ENCODE peak calls at places on chromosomes 12 and 14, in nine cellular contexts. F, I, Z, X, J, S, T, K and W are unnamed samples.

GRCh38 chr14:37061697-37062096 is 110.7 kb downstream of the SLC25A21 start:
- DNase-seq in Z (no peak), X (no peak), F (no peak), J (no peak), K (no peak), S (no peak), T (no peak), I (no peak), W (peak)

GRCh38 chr14:45716506-45716905 is 463.5 kb upstream of the MIS18BP1 start:
- DNase-seq in T (no peak), F (no peak), Z (no peak), I (no peak), X (no peak), J (no peak), S (peak), K (no peak), W (peak)

GRCh38 chr12:33486058-33486457 is 46.4 kb upstream of the SYT10 start:
- DNase-seq in T (no peak), I (no peak), K (no peak), J (no peak), F (no peak), X (peak), S (no peak), Z (no peak), W (no peak)

GRCh38 chr12:113713156-113713555 is 241.5 kb upstream of the LHX5 start:
- DNase-seq in J (no peak), Z (no peak), K (no peak), I (no peak), F (no peak), S (no peak), X (no peak), T (no peak), W (no peak)

GRCh38 chr12:24840046-24840800 is 108.7 kb downstream of the BCAT1 start:
- DNase-seq in J (no peak), S (peak), X (no peak), Z (no peak), K (no peak), T (no peak), F (no peak), I (no peak), W (peak)

GRCh38 chr12:77754086-77754485 is 76.6 kb upstream of the NAV3 start:
- DNase-seq in Z (no peak), F (no peak), I (no peak), J (no peak), S (no peak), K (no peak), X (no peak), T (no peak), W (no peak)

GRCh38 chr12:123571343-123571813 is 13.0 kb upstream of the TMED2 start:
- DNase-seq in F (peak), Z (no peak), K (peak), I (no peak), S (peak), J (peak), T (peak), X (peak), W (peak)

GRCh38 chr14:67440513-67440912 is 28.5 kb upstream of the PLEK2 start:
- DNase-seq in J (peak), T (peak), I (no peak), K (no peak), S (no peak), Z (no peak), X (no peak), F (no peak), W (no peak)

GRCh38 chr14:29039171-29039570 is 272.6 kb downstream of the FOXG1 start:
- DNase-seq in J (no peak), Z (no peak), S (peak), X (no peak), I (no peak), K (peak), F (peak), T (no peak), W (peak)

GRCh38 chr12:102756564-102756963 is 160.5 kb downstream of the PAH start:
- DNase-seq in J (no peak), T (no peak), K (no peak), S (no peak), I (no peak), X (no peak), F (no peak), Z (no peak), W (no peak)

GRCh38 chr12:93709386-93709785 is 32.2 kb downstream of the CRADD start:
- DNase-seq in K (no peak), Z (no peak), I (no peak), S (no peak), J (no peak), F (no peak), T (no peak), X (no peak), W (no peak)

GRCh38 chr12:96864335-96864734 is 42.7 kb upstream of the NEDD1 start:
- DNase-seq in S (no peak), X (no peak), K (no peak), I (no peak), T (no peak), J (no peak), Z (no peak), F (no peak), W (no peak)

GRCh38 chr14:103574104-103574503 is 11.3 kb downstream of the COA8 start:
- DNase-seq in J (no peak), I (no peak), S (no peak), T (no peak), X (no peak), F (no peak), K (no peak), Z (no peak), W (no peak)

GRCh38 chr12:49364989-49365388 is 2.3 kb upstream of the SPATS2 start:
- DNase-seq in I (no peak), J (no peak), X (peak), K (peak), Z (no peak), F (peak), S (peak), T (peak), W (peak)

GRCh38 chr12:49368240-49368600 is 958 bp downstream of the SPATS2 start:
- DNase-seq in T (no peak), I (no peak), Z (no peak), K (no peak), F (no peak), S (no peak), X (no peak), J (no peak), W (no peak)

GRCh38 chr12:49367381-49368239 is at the start of gene SPATS2:
- DNase-seq in T (peak), F (no peak), I (peak), Z (no peak), X (no peak), S (peak), J (peak), K (peak), W (no peak)

GRCh38 chr12:49365542-49365941 is 1.7 kb upstream of the SPATS2 start:
- DNase-seq in X (peak), J (no peak), I (no peak), S (peak), F (no peak), K (peak), Z (no peak), T (no peak), W (peak)

DNA sequence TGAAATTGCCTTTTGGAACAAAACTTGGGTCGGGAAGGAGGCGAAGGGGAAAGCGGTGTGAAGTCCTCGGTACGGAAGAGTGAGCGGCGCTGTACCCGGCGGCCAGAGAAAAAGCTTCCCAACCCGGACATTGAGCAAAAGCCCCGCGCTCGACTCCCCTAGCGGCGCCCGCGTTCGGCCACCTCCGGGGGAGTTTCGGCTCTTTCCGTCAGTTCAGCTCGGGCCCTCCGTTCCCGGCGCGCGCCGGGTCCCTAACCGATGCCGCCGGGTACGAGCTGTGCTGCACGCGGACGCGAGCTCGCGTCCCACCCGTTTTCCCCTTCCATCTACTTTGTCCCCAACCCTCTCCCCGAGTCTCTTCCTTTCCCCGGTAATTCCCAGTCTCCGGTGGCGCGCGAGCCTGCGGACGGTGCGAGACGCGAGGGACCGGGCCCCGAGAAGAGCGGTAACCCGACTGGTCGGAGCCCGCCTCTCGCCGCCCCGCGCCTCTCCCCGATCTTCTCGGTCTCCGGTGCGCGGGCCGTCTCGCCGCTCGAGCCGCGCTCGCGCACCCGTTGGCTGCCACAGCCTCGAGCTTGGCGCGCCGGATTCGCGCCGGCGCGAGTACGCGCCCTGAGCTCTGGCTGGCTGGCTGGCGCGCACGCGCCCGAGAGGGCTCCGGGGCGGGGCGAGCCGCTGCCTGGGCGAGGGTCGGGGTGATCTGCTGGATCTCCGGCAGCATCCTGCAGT is 446 bp upstream of the SPATS2 start:
- DNase-seq in I (peak), X (peak), J (peak), S (peak), K (peak), Z (peak), F (peak), T (peak), W (peak)
- TF ChIP-seq CTCF in I (no peak), X (no peak), J (peak), S (peak), K (peak), Z (peak), F (peak), T (peak), W (peak)

GRCh38 chr12:11651785-11652184 is 2.3 kb downstream of the ETV6 start:
- DNase-seq in K (peak), Z (no peak), X (peak), F (peak), S (peak), I (no peak), T (no peak), J (peak), W (peak)
- H3K4me3 ChIP-seq in K (peak), Z (peak), X (peak), F (peak), S (peak), I (peak), T (no peak), J (peak), W (peak)

GRCh38 chr12:56468216-56469006 is at the start of gene SPRYD4:
- DNase-seq in Z (peak), S (peak), K (peak), I (peak), X (peak), T (peak), J (peak), F (peak), W (peak)
- TF ChIP-seq CTCF in Z (peak), S (peak), K (no peak), I (peak), X (peak), T (peak), J (no peak), F (peak), W (peak)

GRCh38 chr14:77039285-77040058 is 11.0 kb upstream of the IRF2BPL start:
- DNase-seq in J (peak), I (no peak), K (peak), T (no peak), X (peak), S (peak), Z (no peak), F (peak), W (peak)
- H3K4me3 ChIP-seq in J (peak), I (peak), K (peak), T (no peak), X (peak), S (peak), Z (no peak), F (peak), W (peak)

DNA sequence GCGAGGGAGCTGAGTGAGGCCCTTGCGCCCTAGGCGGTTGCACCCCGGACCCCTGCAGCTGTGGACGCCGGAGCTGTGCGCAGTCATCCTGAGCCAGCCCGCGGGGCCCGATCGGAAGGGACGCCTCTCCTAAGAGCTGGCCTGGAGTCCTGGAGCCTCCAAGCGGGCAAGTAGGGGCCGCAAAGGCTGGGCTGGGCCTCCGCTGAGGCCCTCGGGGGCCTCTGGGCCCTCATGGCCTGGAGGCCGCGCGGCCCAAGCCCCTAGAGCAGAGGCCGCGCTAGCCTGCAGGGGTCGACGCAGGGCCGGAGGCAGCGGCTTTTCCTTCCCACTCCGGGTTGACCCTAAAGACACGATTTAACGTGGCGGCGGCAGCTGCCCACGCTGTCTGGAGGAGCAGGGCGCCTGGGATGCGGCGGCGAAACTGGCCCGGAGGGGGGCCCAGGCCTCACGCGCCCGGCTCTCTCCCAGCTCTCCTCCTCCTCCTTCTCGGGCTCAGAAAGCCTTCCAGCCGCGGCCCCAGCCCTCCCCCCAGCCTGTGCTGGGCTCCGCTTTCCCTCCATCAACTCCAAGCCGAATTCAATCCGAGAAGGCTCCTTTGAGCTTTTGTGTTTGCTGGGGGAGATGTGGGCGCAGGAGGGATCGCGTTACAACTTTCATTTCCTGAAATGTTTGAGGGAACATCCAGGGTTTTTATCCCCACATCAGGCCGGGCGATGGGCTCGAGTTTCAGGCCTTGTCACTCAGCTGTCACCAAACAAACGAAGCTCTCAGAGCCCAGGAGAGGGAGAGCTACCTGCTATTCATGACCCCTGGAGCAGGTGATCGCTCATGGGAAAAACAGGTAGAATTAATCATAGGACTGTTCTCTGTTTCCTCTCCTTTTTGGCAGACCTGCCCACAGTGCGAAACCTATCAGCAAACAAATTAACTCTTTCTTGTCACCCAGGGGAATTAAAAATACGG is 11.5 kb downstream of the SIX1 start:
- DNase-seq in K (peak), F (peak), T (no peak), S (peak), J (no peak), I (no peak), Z (no peak), X (no peak), W (peak)
- TF ChIP-seq CTCF in K (no peak), F (no peak), T (no peak), S (no peak), J (no peak), I (no peak), Z (no peak), X (no peak), W (no peak)

DNA sequence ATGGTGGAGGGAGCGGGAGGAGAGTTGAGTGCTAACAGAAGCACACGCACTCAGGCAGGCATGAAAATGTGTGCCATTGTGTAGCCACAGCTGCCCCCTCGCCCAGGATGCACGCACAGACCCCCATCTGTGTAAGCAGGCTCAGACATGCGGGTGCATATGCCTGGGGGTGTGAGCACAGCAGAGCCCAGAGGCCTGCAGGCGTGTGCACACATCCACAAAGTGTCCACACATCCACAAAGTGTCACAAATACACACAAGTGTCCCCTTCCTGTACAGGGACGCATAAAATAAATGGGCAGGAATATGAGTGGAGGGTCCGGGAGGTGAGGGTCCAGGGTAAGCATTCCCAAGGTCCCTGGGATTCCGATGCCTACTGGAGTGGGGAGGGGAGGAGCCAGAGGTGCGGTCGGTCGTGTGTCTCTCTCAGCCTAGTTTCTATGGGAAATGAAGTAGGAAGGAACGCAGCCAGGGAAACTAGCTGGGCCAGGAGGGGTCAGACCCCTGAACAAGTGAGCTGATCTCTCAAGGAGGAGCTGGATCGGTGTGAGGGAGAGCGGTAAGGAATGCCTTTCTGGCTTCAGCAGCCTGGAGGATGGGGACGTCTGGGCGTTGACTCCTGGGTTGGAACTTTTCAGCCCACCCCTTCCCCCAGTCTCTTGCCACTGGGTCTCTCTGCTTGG is 669 bp upstream of the KRT7 start:
- DNase-seq in Z (peak), F (peak), S (no peak), K (no peak), J (no peak), I (peak), T (no peak), X (peak), W (no peak)
- H3K4me3 ChIP-seq in Z (no peak), F (peak), S (peak), K (no peak), J (no peak), I (peak), T (no peak), X (peak), W (no peak)

GRCh38 chr12:15527201-15527782 is 205.0 kb downstream of the PTPRO start:
- DNase-seq in F (no peak), X (peak), T (peak), K (peak), J (peak), S (peak), I (no peak), Z (no peak), W (no peak)
- TF ChIP-seq CTCF in F (peak), X (peak), T (peak), K (peak), J (no peak), S (peak), I (no peak), Z (no peak), W (peak)

DNA sequence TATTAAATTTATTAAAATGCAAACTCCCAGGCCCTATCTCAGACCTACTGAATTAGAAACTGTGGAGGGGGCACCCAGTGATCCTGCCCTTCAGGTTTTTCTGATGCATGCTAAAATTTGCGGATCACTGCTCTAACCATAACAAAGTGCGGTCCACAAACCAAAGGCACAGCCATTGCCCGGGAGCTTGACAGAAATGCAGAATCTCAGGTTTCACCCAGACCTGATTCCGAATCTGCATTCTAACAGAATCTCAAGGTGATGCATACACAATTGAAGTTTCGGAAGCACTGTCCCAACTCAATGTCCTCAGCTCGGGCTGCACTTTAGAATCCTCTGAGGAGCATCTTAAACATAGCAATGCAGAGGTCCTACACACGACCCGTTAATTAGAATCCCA is 46.0 kb downstream of the ZFYVE1 start:
- DNase-seq in Z (peak), J (no peak), F (no peak), T (no peak), S (no peak), K (no peak), I (no peak), X (no peak), W (no peak)
- H3K4me3 ChIP-seq in Z (no peak), J (no peak), F (no peak), T (no peak), S (no peak), K (no peak), I (no peak), X (no peak), W (no peak)